ENCODE peak calls at places on chromosomes 3 and 15, in seven cellular contexts. One of them, this sample, is unnamed.

GRCh38 chr3:116018651-116019050 is 395.3 kb downstream of the GAP43 start:
- DNase-seq in K562: no peak
- DNase-seq in cardiac muscle cell: no peak
- DNase-seq in progenitor cell of endocrine pancreas: no peak
- DNase-seq in astrocyte of the spinal cord: peak
- DNase-seq in HCT116: no peak
- DNase-seq in GM12865: no peak
- DNase-seq in this sample: peak

GRCh38 chr15:91936182-91936775 is 82.8 kb downstream of the SLCO3A1 start:
- DNase-seq in K562: no peak
- DNase-seq in cardiac muscle cell: no peak
- DNase-seq in progenitor cell of endocrine pancreas: no peak
- DNase-seq in astrocyte of the spinal cord: no peak
- DNase-seq in HCT116: no peak
- DNase-seq in GM12865: no peak
- DNase-seq in this sample: no peak

GRCh38 chr3:189806171-189806951 is 175.2 kb downstream of the TP63 start:
- DNase-seq in K562: no peak
- DNase-seq in cardiac muscle cell: peak
- DNase-seq in progenitor cell of endocrine pancreas: no peak
- DNase-seq in astrocyte of the spinal cord: no peak
- DNase-seq in HCT116: no peak
- DNase-seq in GM12865: no peak
- DNase-seq in this sample: no peak

GRCh38 chr15:49270541-49271421 is 100.7 kb downstream of the GALK2 start:
- DNase-seq in K562: no peak
- DNase-seq in cardiac muscle cell: no peak
- DNase-seq in progenitor cell of endocrine pancreas: no peak
- DNase-seq in astrocyte of the spinal cord: peak
- DNase-seq in HCT116: no peak
- DNase-seq in GM12865: no peak
- DNase-seq in this sample: peak

GRCh38 chr15:99123706-99124451 is 19.0 kb downstream of the SYNM start:
- DNase-seq in K562: peak
- DNase-seq in cardiac muscle cell: peak
- DNase-seq in progenitor cell of endocrine pancreas: no peak
- DNase-seq in astrocyte of the spinal cord: peak
- DNase-seq in HCT116: peak
- DNase-seq in GM12865: no peak
- DNase-seq in this sample: peak

GRCh38 chr15:42707068-42707467 is 29.9 kb downstream of the CDAN1 start:
- DNase-seq in K562: no peak
- DNase-seq in cardiac muscle cell: no peak
- DNase-seq in progenitor cell of endocrine pancreas: no peak
- DNase-seq in astrocyte of the spinal cord: peak
- DNase-seq in HCT116: no peak
- DNase-seq in GM12865: no peak
- DNase-seq in this sample: peak

GRCh38 chr3:74273555-74274402 is 340.7 kb downstream of the CNTN3 start:
- DNase-seq in K562: no peak
- DNase-seq in cardiac muscle cell: no peak
- DNase-seq in progenitor cell of endocrine pancreas: no peak
- DNase-seq in astrocyte of the spinal cord: no peak
- DNase-seq in HCT116: no peak
- DNase-seq in GM12865: no peak
- DNase-seq in this sample: no peak

GRCh38 chr15:50773389-50773788 is 7.9 kb upstream of the SPPL2A start:
- DNase-seq in K562: no peak
- DNase-seq in cardiac muscle cell: no peak
- DNase-seq in progenitor cell of endocrine pancreas: no peak
- DNase-seq in astrocyte of the spinal cord: no peak
- DNase-seq in HCT116: no peak
- DNase-seq in GM12865: no peak
- DNase-seq in this sample: peak

GRCh38 chr15:91357011-91357410 is 257.0 kb downstream of the SV2B start:
- DNase-seq in K562: no peak
- DNase-seq in cardiac muscle cell: no peak
- DNase-seq in progenitor cell of endocrine pancreas: no peak
- DNase-seq in astrocyte of the spinal cord: no peak
- DNase-seq in HCT116: no peak
- DNase-seq in GM12865: no peak
- DNase-seq in this sample: no peak

GRCh38 chr3:116040152-116040551 is 405.1 kb downstream of the LSAMP start:
- DNase-seq in K562: no peak
- DNase-seq in cardiac muscle cell: no peak
- DNase-seq in progenitor cell of endocrine pancreas: no peak
- DNase-seq in astrocyte of the spinal cord: no peak
- DNase-seq in HCT116: no peak
- DNase-seq in GM12865: no peak
- DNase-seq in this sample: no peak

GRCh38 chr3:27312044-27312668 is 57.0 kb downstream of the NEK10 start:
- DNase-seq in K562: peak
- DNase-seq in cardiac muscle cell: peak
- DNase-seq in progenitor cell of endocrine pancreas: no peak
- DNase-seq in astrocyte of the spinal cord: peak
- DNase-seq in HCT116: peak
- DNase-seq in GM12865: peak
- DNase-seq in this sample: peak

GRCh38 chr3:13134879-13135206 is 61.6 kb upstream of the IQSEC1 start:
- DNase-seq in K562: no peak
- DNase-seq in cardiac muscle cell: no peak
- DNase-seq in progenitor cell of endocrine pancreas: no peak
- DNase-seq in astrocyte of the spinal cord: no peak
- DNase-seq in HCT116: no peak
- DNase-seq in GM12865: no peak
- DNase-seq in this sample: no peak

GRCh38 chr3:15451468-15452113 is 24.2 kb downstream of the EAF1 start:
- DNase-seq in K562: no peak
- DNase-seq in cardiac muscle cell: no peak
- DNase-seq in progenitor cell of endocrine pancreas: no peak
- DNase-seq in astrocyte of the spinal cord: no peak
- DNase-seq in HCT116: no peak
- DNase-seq in GM12865: no peak
- DNase-seq in this sample: no peak

GRCh38 chr15:45110256-45110820 is 3.6 kb downstream of the DUOX2 start:
- DNase-seq in K562: no peak
- DNase-seq in cardiac muscle cell: no peak
- DNase-seq in progenitor cell of endocrine pancreas: no peak
- DNase-seq in astrocyte of the spinal cord: no peak
- DNase-seq in HCT116: no peak
- DNase-seq in GM12865: no peak
- DNase-seq in this sample: no peak
- TF ChIP-seq CTCF in K562: peak
- TF ChIP-seq CTCF in cardiac muscle cell: no peak
- TF ChIP-seq CTCF in progenitor cell of endocrine pancreas: no peak
- TF ChIP-seq CTCF in astrocyte of the spinal cord: peak
- TF ChIP-seq CTCF in HCT116: no peak
- TF ChIP-seq CTCF in GM12865: peak
- TF ChIP-seq CTCF in this sample: no peak

DNA sequence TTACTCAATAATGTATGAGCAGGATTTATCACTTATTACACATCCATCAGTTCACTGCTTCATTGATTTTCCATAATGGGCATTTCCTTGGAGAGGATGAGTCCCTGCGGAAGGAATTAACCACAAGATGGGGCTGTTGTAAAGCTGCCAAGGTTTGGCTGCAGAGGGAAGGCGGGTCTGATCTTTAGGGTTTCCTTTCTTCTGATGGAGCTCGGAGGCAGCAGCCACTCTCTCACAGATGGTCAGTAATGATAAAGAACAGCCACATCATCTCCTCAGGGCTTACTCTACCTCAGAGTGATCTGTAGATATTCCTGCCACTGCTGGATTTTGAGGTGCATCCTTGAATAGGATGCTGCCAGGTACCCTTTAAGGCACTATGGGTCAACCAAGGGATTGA is 115.2 kb downstream of the USP13 start:
- DNase-seq in K562: peak
- DNase-seq in cardiac muscle cell: peak
- DNase-seq in progenitor cell of endocrine pancreas: peak
- DNase-seq in astrocyte of the spinal cord: peak
- DNase-seq in HCT116: no peak
- DNase-seq in GM12865: no peak
- DNase-seq in this sample: peak
- TF ChIP-seq CTCF in K562: peak
- TF ChIP-seq CTCF in cardiac muscle cell: peak
- TF ChIP-seq CTCF in progenitor cell of endocrine pancreas: peak
- TF ChIP-seq CTCF in astrocyte of the spinal cord: peak
- TF ChIP-seq CTCF in HCT116: peak
- TF ChIP-seq CTCF in GM12865: no peak
- TF ChIP-seq CTCF in this sample: peak

GRCh38 chr15:53446376-53446775 is 313.1 kb downstream of the WDR72 start:
- DNase-seq in K562: no peak
- DNase-seq in cardiac muscle cell: no peak
- DNase-seq in progenitor cell of endocrine pancreas: no peak
- DNase-seq in astrocyte of the spinal cord: no peak
- DNase-seq in HCT116: no peak
- DNase-seq in GM12865: no peak
- DNase-seq in this sample: no peak
- TF ChIP-seq CTCF in K562: no peak
- TF ChIP-seq CTCF in cardiac muscle cell: no peak
- TF ChIP-seq CTCF in progenitor cell of endocrine pancreas: no peak
- TF ChIP-seq CTCF in astrocyte of the spinal cord: no peak
- TF ChIP-seq CTCF in HCT116: no peak
- TF ChIP-seq CTCF in GM12865: no peak
- TF ChIP-seq CTCF in this sample: no peak

DNA sequence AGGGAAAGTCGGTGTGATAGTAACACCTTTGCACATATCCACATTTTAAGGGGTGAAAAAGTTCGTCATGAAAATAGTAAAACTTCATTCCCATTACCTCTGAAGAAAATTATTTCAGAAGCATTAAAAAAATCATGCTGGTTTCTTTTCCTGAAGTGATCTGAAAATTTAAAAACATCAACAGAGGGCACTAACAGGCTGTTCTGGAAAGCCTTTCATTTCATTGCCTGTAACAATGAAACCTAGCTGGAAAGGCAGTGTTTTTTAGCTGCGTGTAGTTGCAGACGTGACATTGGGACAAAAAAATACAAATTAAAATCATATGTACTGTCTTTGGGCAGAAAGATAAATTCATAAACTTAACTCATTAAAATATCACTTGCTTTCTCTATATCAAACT is 993.8 kb downstream of the GBE1 start:
- DNase-seq in K562: no peak
- DNase-seq in cardiac muscle cell: peak
- DNase-seq in progenitor cell of endocrine pancreas: no peak
- DNase-seq in astrocyte of the spinal cord: no peak
- DNase-seq in HCT116: no peak
- DNase-seq in GM12865: no peak
- DNase-seq in this sample: no peak
- TF ChIP-seq CTCF in K562: peak
- TF ChIP-seq CTCF in cardiac muscle cell: no peak
- TF ChIP-seq CTCF in progenitor cell of endocrine pancreas: no peak
- TF ChIP-seq CTCF in astrocyte of the spinal cord: no peak
- TF ChIP-seq CTCF in HCT116: no peak
- TF ChIP-seq CTCF in GM12865: no peak
- TF ChIP-seq CTCF in this sample: no peak

DNA sequence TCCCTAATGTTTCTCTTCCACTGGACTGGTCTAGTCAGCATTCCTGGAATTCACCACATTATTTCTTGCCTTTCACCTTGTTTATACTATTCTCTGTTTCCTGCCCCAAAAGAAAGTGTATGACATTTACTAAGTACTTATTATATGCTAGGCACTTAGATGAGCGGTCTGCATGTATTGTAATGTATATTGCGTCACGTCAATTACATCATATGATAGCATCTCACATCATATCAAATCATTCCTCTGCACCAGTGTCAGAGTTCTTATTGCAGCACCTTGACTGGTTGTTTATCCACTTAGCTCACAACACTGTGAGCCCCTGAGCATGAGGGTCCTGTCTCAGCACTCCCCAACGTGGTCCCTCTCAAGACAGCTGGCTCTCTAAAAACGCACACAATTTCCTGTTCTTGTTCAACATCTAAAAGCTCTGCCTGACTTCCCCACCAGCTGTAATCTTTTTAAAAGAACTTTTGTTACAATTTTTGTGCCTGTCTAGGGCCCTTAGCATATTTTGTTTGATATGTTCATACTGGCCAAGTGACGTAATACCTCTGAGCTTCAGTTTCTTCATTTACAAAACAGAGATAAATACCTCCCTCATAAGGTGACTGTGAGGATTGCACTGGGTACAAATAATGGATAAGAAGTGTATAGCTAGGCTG is 58.8 kb downstream of the ARHGAP31 start:
- DNase-seq in K562: no peak
- DNase-seq in cardiac muscle cell: no peak
- DNase-seq in progenitor cell of endocrine pancreas: no peak
- DNase-seq in astrocyte of the spinal cord: peak
- DNase-seq in HCT116: peak
- DNase-seq in GM12865: peak
- DNase-seq in this sample: peak
- TF ChIP-seq CTCF in K562: peak
- TF ChIP-seq CTCF in cardiac muscle cell: peak
- TF ChIP-seq CTCF in progenitor cell of endocrine pancreas: no peak
- TF ChIP-seq CTCF in astrocyte of the spinal cord: peak
- TF ChIP-seq CTCF in HCT116: peak
- TF ChIP-seq CTCF in GM12865: peak
- TF ChIP-seq CTCF in this sample: peak

GRCh38 chr3:191136347-191136746 is 62.7 kb upstream of the OSTN start:
- DNase-seq in K562: no peak
- DNase-seq in cardiac muscle cell: peak
- DNase-seq in progenitor cell of endocrine pancreas: no peak
- DNase-seq in astrocyte of the spinal cord: peak
- DNase-seq in HCT116: peak
- DNase-seq in GM12865: peak
- DNase-seq in this sample: peak
- TF ChIP-seq CTCF in K562: peak
- TF ChIP-seq CTCF in cardiac muscle cell: peak
- TF ChIP-seq CTCF in progenitor cell of endocrine pancreas: peak
- TF ChIP-seq CTCF in astrocyte of the spinal cord: peak
- TF ChIP-seq CTCF in HCT116: peak
- TF ChIP-seq CTCF in GM12865: peak
- TF ChIP-seq CTCF in this sample: peak

DNA sequence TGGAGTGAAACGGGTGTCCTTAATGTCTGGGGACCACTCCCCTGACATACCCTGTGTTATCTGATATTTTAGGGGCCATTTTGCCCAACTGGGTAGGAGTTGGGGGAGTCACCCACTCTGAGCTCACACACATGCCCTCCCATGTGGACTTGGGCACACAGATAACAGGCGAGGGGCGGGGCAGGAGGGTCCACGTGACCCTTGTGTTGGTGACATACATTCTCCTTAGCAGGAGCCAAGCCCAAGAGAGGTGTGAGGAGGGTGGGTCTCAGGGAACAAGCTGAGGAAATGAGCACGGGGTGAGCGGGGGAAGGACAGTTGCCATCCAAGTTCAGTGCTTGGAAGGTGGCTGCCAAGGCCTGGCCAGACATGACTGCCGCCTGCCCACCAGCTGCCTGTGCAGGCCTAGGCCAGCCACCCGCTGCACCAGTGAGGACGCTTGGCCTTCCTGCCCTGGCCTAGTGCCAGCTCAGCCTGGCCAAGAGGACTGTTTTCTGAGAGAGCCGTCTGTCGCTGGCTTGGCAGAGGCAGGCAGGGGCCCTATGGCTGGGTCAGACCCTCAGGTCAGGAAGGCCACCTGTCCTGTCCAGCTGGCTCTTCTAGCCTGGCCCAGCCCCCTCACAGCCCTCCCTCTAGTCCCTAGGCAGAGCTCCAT is 31.3 kb upstream of the TMEM115 start:
- DNase-seq in K562: peak
- DNase-seq in cardiac muscle cell: no peak
- DNase-seq in progenitor cell of endocrine pancreas: no peak
- DNase-seq in astrocyte of the spinal cord: no peak
- DNase-seq in HCT116: no peak
- DNase-seq in GM12865: no peak
- DNase-seq in this sample: peak
- TF ChIP-seq CTCF in K562: no peak
- TF ChIP-seq CTCF in cardiac muscle cell: no peak
- TF ChIP-seq CTCF in progenitor cell of endocrine pancreas: no peak
- TF ChIP-seq CTCF in astrocyte of the spinal cord: no peak
- TF ChIP-seq CTCF in HCT116: no peak
- TF ChIP-seq CTCF in GM12865: no peak
- TF ChIP-seq CTCF in this sample: no peak

This sample was measured in bronchial epithelial cell.